ENCODE peak calls at places on chromosomes 13 and 19, in six cellular contexts. T, Q, D, W, R and E are unnamed samples.

GRCh38 chr19:47406711-47407416 is 12.5 kb downstream of the MEIS3 start:
- DNase-seq in W (no peak), D (no peak), R (peak), T (no peak), Q (no peak), E (peak)

GRCh38 chr19:29806098-29806866 is 5.5 kb upstream of the CCNE1 start:
- DNase-seq in T (peak), D (peak), R (no peak), W (no peak), Q (no peak), E (no peak)

GRCh38 chr13:100269837-100270236 is 180.9 kb downstream of the PCCA start:
- DNase-seq in T (peak), W (peak), Q (peak), R (no peak), D (no peak), E (no peak)

GRCh38 chr19:5154129-5154798 is 185.4 kb downstream of the KDM4B start:
- DNase-seq in R (peak), Q (peak), T (peak), D (peak), W (no peak), E (peak)

GRCh38 chr19:50025794-50026549 is at the start of gene ZNF473:
- DNase-seq in D (peak), R (peak), W (peak), Q (peak), T (peak), E (peak)

GRCh38 chr13:45548281-45548680 is 67.3 kb downstream of the ERICH6B start:
- DNase-seq in Q (no peak), D (no peak), R (no peak), T (no peak), W (no peak), E (no peak)

GRCh38 chr19:29326351-29326750 is 113.4 kb upstream of the UQCRFS1 start:
- DNase-seq in R (no peak), D (no peak), Q (no peak), T (no peak), W (no peak), E (no peak)

GRCh38 chr19:54188224-54188871 is 1.0 kb downstream of the MBOAT7 start:
- DNase-seq in W (no peak), D (no peak), R (peak), T (peak), Q (no peak), E (no peak)

GRCh38 chr13:52850396-52851152 is 2.1 kb upstream of the PCDH8 start:
- DNase-seq in T (peak), D (peak), W (peak), Q (peak), R (peak), E (peak)

GRCh38 chr19:44512326-44513298 is 12.3 kb upstream of the ZNF180 start:
- DNase-seq in Q (peak), T (peak), R (peak), D (peak), W (no peak), E (peak)
- TF ChIP-seq CTCF in Q (no peak), T (peak), R (peak), D (peak), W (no peak), E (peak)

DNA sequence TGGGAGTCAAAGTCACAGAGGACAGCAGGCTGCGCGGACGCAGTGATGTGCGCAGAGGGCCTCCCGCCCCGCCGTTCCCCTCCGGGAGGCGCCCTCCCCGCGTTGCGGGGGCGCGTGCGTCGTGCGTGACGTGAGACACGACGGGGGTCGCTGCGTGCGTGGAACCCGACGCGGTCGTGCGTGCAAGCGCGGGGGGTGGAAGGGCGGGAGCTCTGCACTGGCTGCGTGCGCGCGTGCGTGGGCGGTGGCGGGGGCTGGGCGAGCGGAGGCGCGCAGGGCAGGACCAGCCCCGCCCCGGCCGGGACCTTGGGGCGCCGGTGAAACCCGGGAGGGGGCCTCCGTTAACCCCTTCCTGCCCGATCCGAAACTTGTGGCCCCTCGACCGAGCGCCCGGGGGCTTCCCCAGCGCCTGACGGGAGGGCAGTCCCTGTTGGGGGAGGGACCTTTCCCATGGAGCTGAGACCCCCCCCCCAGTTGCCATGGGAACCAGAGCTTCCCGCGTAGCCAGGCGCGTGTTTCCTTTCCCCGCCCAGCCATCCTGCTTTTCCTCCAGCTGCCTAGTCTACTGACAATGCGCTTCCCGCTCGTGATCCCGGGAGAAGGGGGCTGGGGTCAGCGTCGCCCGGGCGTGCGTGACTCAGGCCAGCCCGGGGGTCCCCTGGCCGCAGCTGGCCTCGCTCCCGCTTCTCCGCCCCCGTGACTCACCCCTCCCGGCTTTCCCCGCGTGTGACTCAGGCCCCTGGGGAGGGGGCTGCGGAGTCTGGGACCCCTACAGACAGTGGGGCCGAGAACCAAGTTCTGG is 7.3 kb upstream of the HOOK2 start:
- DNase-seq in Q (peak), R (peak), W (no peak), T (peak), D (peak), E (no peak)
- TF ChIP-seq CTCF in Q (no peak), R (no peak), W (peak), T (no peak), D (peak), E (no peak)

GRCh38 chr13:105207586-105208293 is 1327.7 kb downstream of the EFNB2 start:
- DNase-seq in R (no peak), Q (no peak), W (no peak), D (no peak), T (peak), E (no peak)

DNA sequence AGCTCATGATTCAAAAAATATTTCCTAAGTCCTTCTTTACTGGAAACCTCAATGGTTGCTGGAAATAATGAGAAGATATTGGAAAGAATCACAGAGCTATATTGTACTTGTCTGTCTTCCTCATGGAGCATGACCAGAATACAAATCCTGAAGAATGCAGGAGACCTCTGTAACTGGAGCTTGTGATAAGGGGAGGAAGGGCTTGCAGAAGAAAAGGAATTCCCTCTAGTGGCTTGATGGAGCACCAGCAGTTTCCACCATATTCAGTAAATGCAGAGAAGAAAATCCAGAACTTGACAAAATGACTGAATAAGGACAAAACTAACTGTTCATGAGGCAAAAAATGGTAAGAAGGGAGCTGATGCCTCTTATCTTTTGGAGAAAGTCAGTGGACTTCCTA is 1333.1 kb downstream of the EFNB2 start:
- DNase-seq in T (peak), D (peak), R (no peak), W (no peak), Q (no peak), E (no peak)
- TF ChIP-seq CTCF in T (peak), D (peak), R (no peak), W (peak), Q (peak), E (peak)

GRCh38 chr13:29110003-29110402 is 289.9 kb downstream of the MTUS2 start:
- DNase-seq in T (no peak), Q (no peak), R (no peak), W (no peak), D (no peak), E (no peak)

GRCh38 chr13:29104461-29104860 is 284.3 kb downstream of the MTUS2 start:
- DNase-seq in R (no peak), T (no peak), D (no peak), Q (no peak), W (no peak), E (no peak)

GRCh38 chr13:29103036-29103800 is 283.1 kb downstream of the MTUS2 start:
- DNase-seq in R (no peak), W (no peak), D (no peak), T (no peak), Q (no peak), E (no peak)

GRCh38 chr13:29106651-29107050 is 286.5 kb downstream of the MTUS2 start:
- DNase-seq in D (no peak), T (no peak), R (no peak), Q (no peak), W (no peak), E (no peak)

DNA sequence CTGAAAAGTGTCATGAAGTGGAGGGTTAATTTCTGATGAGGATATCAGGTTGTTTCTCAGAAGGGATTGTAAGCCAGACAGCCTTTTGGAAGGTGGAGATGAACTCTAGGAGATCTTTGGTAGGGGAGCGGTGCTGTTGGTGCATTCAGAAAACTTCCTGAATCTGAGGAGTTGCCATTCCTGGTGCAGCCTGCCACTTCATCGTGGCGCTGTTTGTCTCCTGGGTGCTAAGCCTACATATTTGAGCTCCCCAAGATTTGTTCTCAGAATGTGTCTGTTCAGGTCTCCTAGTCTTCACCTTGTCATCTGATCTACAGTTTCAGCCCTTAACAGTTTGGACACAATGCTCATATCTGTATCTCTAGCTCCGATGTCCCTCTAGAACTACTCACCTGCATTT is 285.6 kb downstream of the MTUS2 start:
- DNase-seq in Q (no peak), T (no peak), R (no peak), D (peak), W (no peak), E (no peak)
- TF ChIP-seq CTCF in Q (no peak), T (no peak), R (no peak), D (peak), W (no peak), E (peak)

GRCh38 chr19:16325161-16325527 is 518 bp downstream of the KLF2 start:
- DNase-seq in R (peak), W (no peak), T (no peak), Q (peak), D (peak), E (peak)
- TF ChIP-seq CTCF in R (peak), W (no peak), T (no peak), Q (no peak), D (no peak), E (peak)

GRCh38 chr13:46614582-46614981 is 61.6 kb downstream of the LRCH1 start:
- DNase-seq in W (no peak), D (no peak), Q (no peak), T (peak), R (no peak), E (no peak)
- TF ChIP-seq CTCF in W (no peak), D (peak), Q (no peak), T (peak), R (no peak), E (no peak)

GRCh38 chr19:10871711-10872550 is 578 bp downstream of the CARM1 start:
- DNase-seq in D (peak), W (no peak), R (peak), T (no peak), Q (peak), E (peak)
- TF ChIP-seq CTCF in D (no peak), W (peak), R (no peak), T (peak), Q (peak), E (peak)

GRCh38 chr19:13022111-13022858 is 27.0 kb downstream of the NFIX start:
- DNase-seq in R (no peak), W (no peak), D (no peak), T (peak), Q (no peak), E (no peak)
- TF ChIP-seq CTCF in R (no peak), W (no peak), D (no peak), T (no peak), Q (no peak), E (no peak)

GRCh38 chr19:40416918-40417713 is 3.9 kb upstream of the PRX start:
- DNase-seq in T (no peak), R (peak), D (no peak), Q (peak), W (no peak), E (no peak)
- TF ChIP-seq CTCF in T (no peak), R (no peak), D (no peak), Q (no peak), W (no peak), E (no peak)